ENCODE peak calls at places on chromosomes 3 and 15, in nine cellular contexts. L, Y, A, M, E, R, G, I and D are unnamed samples.

GRCh38 chr3:5078151-5078550 is 43.9 kb upstream of the ARL8B start:
- DNase-seq in L (peak; percentile 82), Y (no peak), A (no peak), M (no peak), E (no peak), R (peak; percentile 38), G (peak; percentile 67), I (no peak), D (no peak)

GRCh38 chr3:52357151-52358080 is 41.3 kb downstream of the DNAH1 start:
- DNase-seq in L (no peak), Y (no peak), A (no peak), M (no peak), E (no peak), R (no peak), G (no peak), I (no peak), D (no peak)

GRCh38 chr15:70702584-70702983 is 60.8 kb downstream of the UACA start:
- DNase-seq in L (no peak), Y (no peak), A (no peak), M (no peak), E (no peak), R (no peak), G (no peak), I (no peak), D (no peak)

GRCh38 chr15:88377509-88377908 is 89.7 kb downstream of the MRPL46 start:
- DNase-seq in L (no peak), Y (no peak), A (no peak), M (no peak), E (no peak), R (no peak), G (no peak), I (no peak), D (no peak)

GRCh38 chr3:31937225-31937624 is 43.8 kb downstream of the OSBPL10 start:
- DNase-seq in L (peak; percentile 83), Y (no peak), A (no peak), M (no peak), E (no peak), R (no peak), G (no peak), I (no peak), D (no peak)

GRCh38 chr3:101780661-101781060 is 1.6 kb downstream of the NXPE3 start:
- DNase-seq in L (peak; percentile 69), Y (no peak), A (peak; percentile 9), M (no peak), E (no peak), R (no peak), G (peak; percentile 89), I (no peak), D (peak; percentile 37)

GRCh38 chr3:28940530-28940929 is 340.3 kb upstream of the RBMS3 start:
- DNase-seq in L (no peak), Y (no peak), A (no peak), M (no peak), E (no peak), R (no peak), G (peak; percentile 98), I (no peak), D (no peak)

GRCh38 chr15:39588531-39589192 is 7.8 kb downstream of the THBS1 start:
- DNase-seq in L (peak; percentile 1), Y (no peak), A (no peak), M (no peak), E (no peak), R (peak; percentile 41), G (peak; percentile 12), I (no peak), D (no peak)

GRCh38 chr3:62387251-62387650 is 13.9 kb upstream of the FEZF2 start:
- DNase-seq in L (no peak), Y (no peak), A (no peak), M (no peak), E (no peak), R (no peak), G (no peak), I (no peak), D (no peak)

GRCh38 chr3:194431553-194431952 is 32.5 kb upstream of the GP5 start:
- DNase-seq in L (no peak), Y (no peak), A (no peak), M (no peak), E (no peak), R (no peak), G (no peak), I (no peak), D (no peak)

GRCh38 chr3:169497567-169498257 is 165.8 kb downstream of the MECOM start:
- DNase-seq in L (peak; percentile 95), Y (no peak), A (no peak), M (no peak), E (no peak), R (no peak), G (peak; percentile 82), I (no peak), D (no peak)

GRCh38 chr3:127691974-127692373 is 19.2 kb downstream of the ABTB1 start:
- DNase-seq in L (no peak), Y (no peak), A (no peak), M (no peak), E (peak; percentile 28), R (no peak), G (no peak), I (no peak), D (no peak)

GRCh38 chr3:175456496-175456895 is 597.4 kb downstream of the NAALADL2 start:
- DNase-seq in L (peak; percentile 73), Y (no peak), A (no peak), M (no peak), E (no peak), R (no peak), G (peak; percentile 50), I (no peak), D (no peak)

GRCh38 chr15:101206173-101206572 is 45.7 kb downstream of the CHSY1 start:
- DNase-seq in L (no peak), Y (no peak), A (no peak), M (peak; percentile 62), E (no peak), R (no peak), G (peak; percentile 89), I (no peak), D (no peak)

GRCh38 chr3:110381992-110382391 is 689.6 kb upstream of the NECTIN3 start:
- DNase-seq in L (peak; percentile 27), Y (no peak), A (no peak), M (no peak), E (no peak), R (no peak), G (no peak), I (no peak), D (no peak)

GRCh38 chr3:141280086-141280485 is 48.5 kb downstream of the PXYLP1 start:
- DNase-seq in L (no peak), Y (no peak), A (no peak), M (no peak), E (no peak), R (no peak), G (peak; percentile 88), I (no peak), D (no peak)

GRCh38 chr3:132660745-132661067 is 577 bp downstream of the UBA5 start:
- DNase-seq in L (peak; percentile 15), Y (no peak), A (no peak), M (no peak), E (no peak), R (no peak), G (peak; percentile 30), I (no peak), D (no peak)

GRCh38 chr3:36219398-36219797 is 160.9 kb upstream of the STAC start:
- DNase-seq in L (peak; percentile 49), Y (no peak), A (no peak), M (no peak), E (no peak), R (no peak), G (peak; percentile 95), I (no peak), D (no peak)

GRCh38 chr3:14374444-14374883 is 27.9 kb upstream of the SLC6A6 start:
- DNase-seq in L (no peak), Y (no peak), A (no peak), M (no peak), E (no peak), R (no peak), G (no peak), I (no peak), D (peak; percentile 61)

GRCh38 chr15:98889930-98890695 is 117.5 kb downstream of the PGPEP1L start:
- DNase-seq in L (peak; percentile 59), Y (no peak), A (no peak), M (no peak), E (no peak), R (no peak), G (peak; percentile 100), I (no peak), D (no peak)

GRCh38 chr3:16884084-16884747 is 539 bp upstream of the PLCL2 start:
- DNase-seq in L (peak; percentile 55), Y (no peak), A (peak; percentile 91), M (peak; percentile 72), E (peak; percentile 91), R (no peak), G (peak; percentile 39), I (peak; percentile 65), D (peak; percentile 98)

DNA sequence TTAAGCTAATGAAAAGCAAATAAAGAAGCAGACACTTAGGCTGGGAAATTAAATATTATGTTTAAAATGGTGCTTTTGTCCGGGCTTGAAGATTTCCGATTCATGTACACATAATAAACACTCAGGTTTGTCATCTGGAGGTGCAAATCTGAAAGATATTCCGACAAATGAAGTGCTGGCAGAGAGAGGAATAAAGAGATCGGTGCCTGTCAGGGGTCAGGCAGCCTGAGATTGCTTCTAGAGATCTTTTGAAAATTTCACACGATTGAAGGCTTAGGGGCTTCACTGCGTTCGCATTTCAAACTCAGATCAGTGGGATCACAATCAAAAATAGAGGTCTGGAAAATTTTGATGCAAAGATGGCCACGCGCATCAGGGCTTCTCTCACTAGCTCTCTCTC is 33.2 kb downstream of the NR2F2 start:
- DNase-seq in L (no peak), Y (no peak), A (peak; percentile 20), M (no peak), E (no peak), R (no peak), G (no peak), I (no peak), D (peak; percentile 22)
- H3K27me3 ChIP-seq in L (no peaks in the 10 kb centered on the region), Y (no peaks in the 10 kb centered on the region), A (peaks cover 97% of the 10 kb centered on the region), M (peaks cover 42% of the 10 kb centered on the region), E (no peaks in the 10 kb centered on the region), R (peaks cover 100% of the 10 kb centered on the region), G (no peaks in the 10 kb centered on the region), I (no peaks in the 10 kb centered on the region), D (peaks cover 100% of the 10 kb centered on the region)

GRCh38 chr3:97719156-97719821 is 45.3 kb upstream of the ARL6 start:
- DNase-seq in L (peak; percentile 88), Y (no peak), A (peak; percentile 79), M (peak; percentile 65), E (peak; percentile 68), R (peak; percentile 5), G (peak; percentile 55), I (peak; percentile 51), D (peak; percentile 59)
- H3K4me3 ChIP-seq in L (peak overlapping the region; percentile 37), Y (no peak overlapping the region), A (no peak overlapping the region), M (no peak overlapping the region), E (no peak overlapping the region), R (no peak overlapping the region), G (no peak overlapping the region), I (no peak overlapping the region), D (no peak overlapping the region)

GRCh38 chr3:8884630-8885290 is 78.5 kb downstream of the RAD18 start:
- DNase-seq in L (no peak), Y (no peak), A (no peak), M (no peak), E (no peak), R (no peak), G (peak; percentile 80), I (no peak), D (no peak)
- H3K36me3 ChIP-seq in L (peaks cover 37% of the 10 kb centered on the region), Y (no peaks in the 10 kb centered on the region), A (no peaks in the 10 kb centered on the region), M (no peaks in the 10 kb centered on the region), E (no peaks in the 10 kb centered on the region), R (peaks cover 6% of the 10 kb centered on the region), G (no peaks in the 10 kb centered on the region), I (no peaks in the 10 kb centered on the region), D (peaks cover 3% of the 10 kb centered on the region)

GRCh38 chr15:60005352-60006202 is 1.5 kb downstream of the FOXB1 start:
- DNase-seq in L (no peak), Y (no peak), A (peak; percentile 48), M (no peak), E (no peak), R (no peak), G (no peak), I (no peak), D (peak; percentile 67)
- H3K27me3 ChIP-seq in L (peaks cover 67% of the 10 kb centered on the region), Y (peaks cover 94% of the 10 kb centered on the region), A (peaks cover 71% of the 10 kb centered on the region), M (peaks cover 79% of the 10 kb centered on the region), E (peaks cover 39% of the 10 kb centered on the region), R (peaks cover 90% of the 10 kb centered on the region), G (peaks cover 76% of the 10 kb centered on the region), I (peaks cover 16% of the 10 kb centered on the region), D (peaks cover 44% of the 10 kb centered on the region)